ENCODE peak calls at places on chromosomes 3 and 15, in six cellular contexts. H is IMR-90, E is ovary, C is H54, Q is stomach, F is A549. I is an unnamed sample.

GRCh38 chr3:148756306-148756705 is 58.6 kb downstream of the AGTR1 start:
- DNase-seq in C (no peak), F (no peak), H (no peak), E (no peak), Q (no peak), I (no peak)

GRCh38 chr15:91711384-91712082 is 142.0 kb upstream of the SLCO3A1 start:
- DNase-seq in F (no peak), E (no peak), H (no peak), C (no peak), Q (no peak), I (peak; percentile 18)

GRCh38 chr3:9078561-9079240 is 115.4 kb upstream of the RAD18 start:
- DNase-seq in H (no peak), E (no peak), C (no peak), F (peak; percentile 9), Q (no peak), I (peak; percentile 25)

GRCh38 chr3:36992806-36993325 is at the start of gene EPM2AIP1:
- DNase-seq in Q (no peak), E (no peak), F (no peak), C (peak; percentile 90), H (no peak), I (peak; percentile 100)

GRCh38 chr3:75332784-75333183 is 331.3 kb upstream of the FRG2C start:
- DNase-seq in H (peak; percentile 78), F (no peak), E (no peak), C (no peak), Q (no peak), I (no peak)

GRCh38 chr15:94909510-94909909 is 678.1 kb downstream of the MCTP2 start:
- DNase-seq in H (no peak), E (no peak), Q (no peak), C (no peak), F (no peak), I (no peak)

GRCh38 chr15:48602358-48603122 is 43.0 kb downstream of the FBN1 start:
- DNase-seq in E (no peak), H (peak; percentile 81), F (no peak), C (no peak), Q (no peak), I (no peak)

GRCh38 chr15:35751421-35752133 is 205.6 kb upstream of the DPH6 start:
- DNase-seq in E (peak; percentile 64), F (peak; percentile 68), Q (peak; percentile 73), C (peak; percentile 25), H (peak; percentile 78), I (peak; percentile 86)

GRCh38 chr15:74956648-74957300 is at the start of gene RPP25:
- DNase-seq in H (peak; percentile 21), E (peak; percentile 88), C (no peak), F (peak; percentile 94), Q (peak; percentile 87), I (peak; percentile 97)

GRCh38 chr3:4821975-4822374 is 157.3 kb upstream of the BHLHE40 start:
- DNase-seq in F (no peak), Q (peak; percentile 43), E (no peak), H (no peak), C (no peak), I (no peak)

GRCh38 chr3:13532085-13532484 is 16.8 kb upstream of the FBLN2 start:
- DNase-seq in E (no peak), C (no peak), H (no peak), F (no peak), Q (no peak), I (peak; percentile 64)

GRCh38 chr3:148882288-148882687 is 17.2 kb downstream of the CPA3 start:
- DNase-seq in H (peak; percentile 67), Q (no peak), F (no peak), E (no peak), C (no peak), I (no peak)

GRCh38 chr15:57611938-57612337 is 20.2 kb downstream of the MYZAP start:
- DNase-seq in C (no peak), E (no peak), Q (peak; percentile 82), F (peak; percentile 62), H (no peak), I (peak; percentile 61)

GRCh38 chr3:131110087-131110486 is 83.4 kb downstream of the NEK11 start:
- DNase-seq in Q (no peak), H (peak; percentile 21), E (no peak), C (peak; percentile 3), F (no peak), I (no peak)

GRCh38 chr3:11201246-11202024 is 47.1 kb downstream of the HRH1 start:
- DNase-seq in Q (no peak), F (peak; percentile 44), H (no peak), E (no peak), C (no peak), I (no peak)

GRCh38 chr3:155805802-155806618 is at the start of gene C3orf33:
- DNase-seq in F (peak; percentile 72), H (peak; percentile 37), C (peak; percentile 81), Q (peak; percentile 79), E (peak; percentile 73), I (peak; percentile 25)

GRCh38 chr3:194139085-194139976 is 3.4 kb downstream of the HES1 start:
- DNase-seq in Q (no peak), H (peak; percentile 76), F (peak; percentile 69), C (no peak), E (peak; percentile 59), I (no peak)

GRCh38 chr3:17894434-17895060 is 152.1 kb upstream of the TBC1D5 start:
- DNase-seq in E (no peak), H (peak; percentile 45), F (peak; percentile 62), Q (peak; percentile 36), C (no peak), I (no peak)

GRCh38 chr15:96293446-96293845 is 37.1 kb upstream of the NR2F2 start:
- DNase-seq in F (no peak), C (no peak), E (no peak), Q (no peak), H (peak; percentile 46), I (no peak)

GRCh38 chr3:26245236-26245635 is 377.3 kb upstream of the LRRC3B start:
- DNase-seq in F (no peak), E (no peak), C (no peak), H (no peak), Q (no peak), I (no peak)

GRCh38 chr3:119562307-119562961 is 3.0 kb upstream of the CD80 start:
- DNase-seq in H (no peak), E (no peak), Q (no peak), C (no peak), F (no peak), I (no peak)

GRCh38 chr15:38610748-38611147 is 46.1 kb upstream of the RASGRP1 start:
- DNase-seq in F (no peak), C (no peak), Q (no peak), E (no peak), H (no peak), I (no peak)

GRCh38 chr3:109387241-109387640 is 49.9 kb upstream of the DPPA4 start:
- DNase-seq in Q (no peak), F (no peak), H (no peak), E (no peak), C (no peak), I (no peak)

GRCh38 chr15:85380860-85381535 is 595 bp downstream of the AKAP13 start:
- DNase-seq in E (peak; percentile 70), H (no peak), F (no peak), C (peak; percentile 8), Q (peak; percentile 50), I (peak; percentile 90)
- TF ChIP-seq POLR2A in E (no peak), H (no peak), F (no peak), C (no peak), Q (no peak), I (no peak)

DNA sequence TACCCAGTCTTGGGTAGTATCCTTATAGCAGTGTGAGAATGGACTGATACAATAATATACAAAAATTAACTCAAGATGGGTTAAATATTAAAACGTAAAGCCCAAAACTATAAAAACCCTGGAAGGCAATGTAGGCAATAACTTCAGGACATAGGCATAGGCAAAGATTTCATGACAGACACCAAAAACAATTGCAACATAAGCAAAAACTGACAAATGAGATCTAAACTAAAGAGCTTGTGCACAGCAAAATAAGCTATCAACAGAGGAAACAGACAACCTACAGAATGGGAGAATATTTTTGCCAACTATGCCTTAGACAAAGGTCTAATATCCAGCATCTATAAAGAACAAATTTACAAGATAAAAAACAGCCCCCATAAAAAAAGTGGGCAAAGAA is 204.8 kb upstream of the CCDC54 start:
- DNase-seq in E (no peak), H (no peak), C (no peak), Q (no peak), F (no peak), I (no peak)
- TF ChIP-seq POLR2A in E (no peak), H (no peak), C (no peak), Q (no peak), F (no peak), I (no peak)

GRCh38 chr15:64144565-64145281 is 6.8 kb upstream of the SNX22 start:
- DNase-seq in Q (no peak), F (no peak), H (no peak), C (no peak), E (no peak), I (no peak)
- TF ChIP-seq POLR2A in Q (no peak), F (no peak), H (no peak), C (no peak), E (no peak), I (no peak)

DNA sequence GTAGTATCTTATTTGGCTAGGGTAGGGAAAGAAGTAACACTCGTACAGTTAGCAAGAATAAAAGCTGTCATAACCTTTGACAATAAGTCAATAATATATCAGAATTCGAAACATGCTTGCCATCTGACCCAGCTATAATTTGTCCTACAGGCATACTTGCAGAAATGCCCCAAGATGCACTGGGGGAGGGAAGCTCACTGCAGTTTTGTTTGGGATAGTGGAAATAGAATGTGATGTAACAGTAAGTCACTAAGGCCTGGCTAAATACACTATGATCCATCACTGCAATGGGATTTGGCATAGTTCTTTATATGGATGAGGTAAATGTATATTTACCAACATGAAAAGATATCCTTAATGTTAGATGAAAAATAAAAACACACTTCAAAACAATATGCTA is 25.5 kb upstream of the TMOD3 start:
- DNase-seq in H (peak; percentile 57), E (no peak), C (no peak), Q (no peak), F (peak; percentile 28), I (no peak)
- TF ChIP-seq POLR2A in H (no peak), E (no peak), C (no peak), Q (no peak), F (no peak), I (no peak)

DNA sequence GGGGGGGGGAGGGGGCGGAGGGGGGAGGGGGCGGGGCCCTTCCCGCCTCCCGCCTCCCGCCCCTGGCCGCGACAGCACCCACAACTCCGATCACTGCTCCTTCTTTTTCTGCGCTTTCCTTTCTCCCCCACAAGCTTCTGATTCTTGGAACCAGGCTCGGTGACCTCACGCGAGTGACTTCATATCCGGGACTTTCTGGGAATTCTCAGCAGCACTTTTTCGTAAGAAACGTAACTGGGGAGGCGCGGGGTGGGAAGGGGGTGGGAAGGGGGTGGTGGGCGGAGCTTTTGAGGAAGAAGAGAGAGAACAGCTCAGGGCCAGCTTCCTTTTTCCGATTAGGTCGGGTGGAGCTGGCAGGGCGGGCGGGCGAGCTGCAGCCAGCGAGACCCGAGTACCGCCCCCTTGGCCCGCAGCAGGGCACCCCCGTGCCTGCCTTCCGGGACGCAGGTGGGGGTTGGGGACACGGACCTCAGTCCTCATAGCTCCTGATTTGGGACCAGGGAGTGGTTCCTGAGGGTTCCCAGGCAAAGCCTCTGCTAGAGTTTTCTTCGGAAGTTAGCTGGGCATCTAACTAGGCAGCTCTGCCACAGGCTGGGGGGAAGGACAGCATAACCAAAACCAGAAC is 14.6 kb downstream of the XIRP1 start:
- DNase-seq in Q (peak; percentile 88), H (peak; percentile 97), E (peak; percentile 87), F (peak; percentile 87), C (peak; percentile 83), I (peak; percentile 87)
- TF ChIP-seq POLR2A in Q (no peak), H (peak; percentile 84), E (peak; percentile 82), F (peak; percentile 32), C (peak; percentile 36), I (no peak)

I was measured in lower leg skin.